ENCODE peak calls at places on chromosome 15, in four cellular contexts. One of them, this sample, is unnamed.

GRCh38 chr15:101022876-101023275 is 103.7 kb downstream of the LRRK1 start:
- DNase-seq in GM06990: no peak
- DNase-seq in fibroblast of lung: no peak
- DNase-seq in lower lobe of right lung: no peak
- DNase-seq in this sample: no peak

GRCh38 chr15:39685999-39686613 is 96.5 kb downstream of the FSIP1 start:
- DNase-seq in GM06990: no peak
- DNase-seq in lower lobe of right lung: no peak
- DNase-seq in fibroblast of lung: peak
- DNase-seq in this sample: no peak

GRCh38 chr15:75223688-75224087 is 22.0 kb downstream of the C15orf39 start:
- DNase-seq in GM06990: no peak
- DNase-seq in lower lobe of right lung: no peak
- DNase-seq in fibroblast of lung: no peak
- DNase-seq in this sample: no peak

GRCh38 chr15:91073768-91074167 is 26.3 kb upstream of the SV2B start:
- DNase-seq in lower lobe of right lung: no peak
- DNase-seq in fibroblast of lung: no peak
- DNase-seq in GM06990: no peak
- DNase-seq in this sample: no peak

GRCh38 chr15:101451192-101451799 is 38.2 kb downstream of the PCSK6 start:
- DNase-seq in fibroblast of lung: peak
- DNase-seq in GM06990: no peak
- DNase-seq in lower lobe of right lung: no peak
- DNase-seq in this sample: peak

GRCh38 chr15:28127036-28127435 is 27.9 kb upstream of the OCA2 start:
- DNase-seq in GM06990: no peak
- DNase-seq in fibroblast of lung: no peak
- DNase-seq in lower lobe of right lung: no peak
- DNase-seq in this sample: no peak

GRCh38 chr15:100849021-100849831 is 30.4 kb upstream of the ALDH1A3 start:
- DNase-seq in GM06990: peak
- DNase-seq in lower lobe of right lung: peak
- DNase-seq in fibroblast of lung: peak
- DNase-seq in this sample: peak

GRCh38 chr15:80217327-80217900 is 34.6 kb downstream of the CTXND1 start:
- DNase-seq in fibroblast of lung: no peak
- DNase-seq in GM06990: no peak
- DNase-seq in lower lobe of right lung: no peak
- DNase-seq in this sample: no peak

GRCh38 chr15:36590838-36591237 is 11.4 kb downstream of the CDIN1 start:
- DNase-seq in GM06990: no peak
- DNase-seq in fibroblast of lung: peak
- DNase-seq in lower lobe of right lung: no peak
- DNase-seq in this sample: no peak

GRCh38 chr15:62895139-62895866 is 147.2 kb upstream of the TPM1 start:
- DNase-seq in fibroblast of lung: peak
- DNase-seq in lower lobe of right lung: no peak
- DNase-seq in GM06990: no peak
- DNase-seq in this sample: no peak

GRCh38 chr15:74399511-74400312 is 32.3 kb upstream of the CYP11A1 start:
- DNase-seq in fibroblast of lung: peak
- DNase-seq in GM06990: peak
- DNase-seq in lower lobe of right lung: no peak
- DNase-seq in this sample: no peak

GRCh38 chr15:100690786-100691160 is 88.4 kb downstream of the ASB7 start:
- DNase-seq in fibroblast of lung: no peak
- DNase-seq in lower lobe of right lung: no peak
- DNase-seq in GM06990: no peak
- DNase-seq in this sample: no peak

GRCh38 chr15:94206463-94207167 is 24.7 kb upstream of the MCTP2 start:
- DNase-seq in GM06990: no peak
- DNase-seq in fibroblast of lung: peak
- DNase-seq in lower lobe of right lung: no peak
- DNase-seq in this sample: no peak

GRCh38 chr15:41967506-41968206 is 4.7 kb downstream of the EHD4 start:
- DNase-seq in fibroblast of lung: no peak
- DNase-seq in GM06990: peak
- DNase-seq in lower lobe of right lung: peak
- DNase-seq in this sample: peak

GRCh38 chr15:71294636-71295241 is 179.5 kb downstream of the THSD4 start:
- DNase-seq in lower lobe of right lung: no peak
- DNase-seq in GM06990: no peak
- DNase-seq in fibroblast of lung: peak
- DNase-seq in this sample: peak

GRCh38 chr15:95699578-95699977 is 630.9 kb upstream of the NR2F2 start:
- DNase-seq in GM06990: no peak
- DNase-seq in lower lobe of right lung: no peak
- DNase-seq in fibroblast of lung: no peak
- DNase-seq in this sample: no peak

GRCh38 chr15:25244731-25245585 is 193.9 kb downstream of the UBE3A start:
- DNase-seq in fibroblast of lung: no peak
- DNase-seq in GM06990: no peak
- DNase-seq in lower lobe of right lung: peak
- DNase-seq in this sample: no peak

GRCh38 chr15:89400997-89401590 is 66.5 kb upstream of the POLG start:
- DNase-seq in GM06990: no peak
- DNase-seq in lower lobe of right lung: no peak
- DNase-seq in fibroblast of lung: no peak
- DNase-seq in this sample: no peak

GRCh38 chr15:89399390-89400120 is 64.9 kb upstream of the POLG start:
- DNase-seq in fibroblast of lung: no peak
- DNase-seq in GM06990: peak
- DNase-seq in lower lobe of right lung: no peak
- DNase-seq in this sample: peak

GRCh38 chr15:89399070-89399389 is 64.4 kb upstream of the POLG start:
- DNase-seq in fibroblast of lung: no peak
- DNase-seq in lower lobe of right lung: no peak
- DNase-seq in GM06990: no peak
- DNase-seq in this sample: no peak

GRCh38 chr15:89401636-89402252 is 67.1 kb upstream of the POLG start:
- DNase-seq in fibroblast of lung: peak
- DNase-seq in GM06990: no peak
- DNase-seq in lower lobe of right lung: no peak
- DNase-seq in this sample: no peak

DNA sequence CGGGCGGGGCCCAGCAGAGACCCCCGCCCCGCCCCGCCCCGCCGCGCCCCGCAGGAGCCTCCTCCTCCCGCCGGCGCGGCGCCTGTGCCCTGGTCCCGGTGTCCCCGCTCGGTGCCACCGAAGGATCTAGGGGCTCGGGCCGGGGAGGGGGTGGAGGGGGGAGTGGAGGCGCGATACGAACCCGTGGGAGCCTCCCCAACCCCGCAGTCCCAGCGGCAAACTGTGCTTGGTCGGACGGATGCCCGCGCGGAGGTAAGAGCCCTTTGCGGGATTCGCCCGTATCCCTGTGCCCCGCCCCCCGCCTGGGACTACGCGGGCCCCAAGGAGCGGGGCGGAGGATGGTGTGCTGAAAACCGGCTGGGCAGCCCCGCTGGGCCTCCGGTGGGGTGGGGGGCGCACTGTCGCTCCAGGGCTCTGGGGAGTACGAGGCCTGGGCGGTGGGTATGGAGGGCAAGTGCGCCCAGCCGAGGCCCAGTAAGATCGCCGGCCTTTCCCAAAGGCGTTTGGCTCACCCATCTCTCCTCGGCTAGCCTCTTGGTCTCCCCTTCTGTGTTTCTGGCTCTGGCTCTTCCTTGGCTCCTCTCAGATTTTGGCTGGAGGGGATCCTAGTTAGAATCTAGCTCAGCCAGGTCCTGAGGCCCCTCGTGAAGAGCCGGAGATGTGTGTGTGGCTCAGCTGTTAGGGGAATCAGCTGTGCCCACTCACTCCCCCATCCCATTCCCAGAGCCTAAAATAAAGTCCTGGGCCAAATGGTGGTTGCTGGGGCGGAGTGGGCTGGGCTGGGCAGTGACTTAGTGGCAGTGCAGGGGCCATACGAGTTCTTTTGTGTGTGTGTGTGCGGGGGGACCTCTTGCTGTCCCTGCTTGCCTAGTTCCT is 65.7 kb upstream of the POLG start:
- DNase-seq in fibroblast of lung: no peak
- DNase-seq in GM06990: no peak
- DNase-seq in lower lobe of right lung: no peak
- DNase-seq in this sample: no peak
- H3K4me3 ChIP-seq in fibroblast of lung: no peak
- H3K4me3 ChIP-seq in GM06990: peak
- H3K4me3 ChIP-seq in lower lobe of right lung: peak
- H3K4me3 ChIP-seq in this sample: no peak

DNA sequence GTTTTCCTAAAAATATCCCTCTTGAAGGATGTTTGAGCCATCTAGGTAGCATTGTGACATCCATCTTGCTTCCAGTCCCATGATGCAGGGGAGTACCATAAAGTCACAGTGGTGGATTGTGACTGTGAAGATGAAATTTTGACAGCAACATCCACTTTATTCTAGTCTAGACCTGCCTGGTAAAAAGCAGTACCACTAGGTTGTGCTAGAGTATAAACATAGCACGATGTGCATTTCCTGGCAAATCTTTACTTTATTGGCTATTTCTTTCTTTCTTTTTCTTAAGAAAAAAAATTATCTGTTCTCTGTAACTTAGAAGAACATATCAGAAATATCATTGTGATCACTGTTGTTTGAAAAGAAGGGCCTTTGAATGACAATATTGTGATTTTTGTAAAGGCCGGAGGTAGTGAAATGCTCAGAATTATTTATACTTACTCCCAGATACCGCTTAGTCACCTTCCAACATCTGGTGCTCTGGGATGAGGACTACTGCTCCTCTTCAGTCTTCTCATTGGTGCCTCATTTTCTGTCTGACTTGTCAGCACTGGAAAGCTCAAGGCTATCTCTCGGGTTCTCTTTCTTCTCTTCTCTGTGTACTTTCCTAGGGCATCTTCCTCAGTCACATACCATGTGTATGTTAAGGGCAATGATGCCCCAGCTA is 35.6 kb downstream of the AGBL1 start:
- DNase-seq in lower lobe of right lung: no peak
- DNase-seq in GM06990: no peak
- DNase-seq in fibroblast of lung: no peak
- DNase-seq in this sample: no peak
- TF ChIP-seq CTCF in lower lobe of right lung: no peak
- TF ChIP-seq CTCF in GM06990: peak
- TF ChIP-seq CTCF in fibroblast of lung: no peak
- TF ChIP-seq CTCF in this sample: no peak

GRCh38 chr15:56734013-56734625 is 810 bp upstream of the ZNF280D start:
- DNase-seq in lower lobe of right lung: no peak
- DNase-seq in GM06990: no peak
- DNase-seq in fibroblast of lung: no peak
- DNase-seq in this sample: no peak
- H3K4me3 ChIP-seq in lower lobe of right lung: peak
- H3K4me3 ChIP-seq in GM06990: no peak
- H3K4me3 ChIP-seq in fibroblast of lung: peak
- H3K4me3 ChIP-seq in this sample: no peak

DNA sequence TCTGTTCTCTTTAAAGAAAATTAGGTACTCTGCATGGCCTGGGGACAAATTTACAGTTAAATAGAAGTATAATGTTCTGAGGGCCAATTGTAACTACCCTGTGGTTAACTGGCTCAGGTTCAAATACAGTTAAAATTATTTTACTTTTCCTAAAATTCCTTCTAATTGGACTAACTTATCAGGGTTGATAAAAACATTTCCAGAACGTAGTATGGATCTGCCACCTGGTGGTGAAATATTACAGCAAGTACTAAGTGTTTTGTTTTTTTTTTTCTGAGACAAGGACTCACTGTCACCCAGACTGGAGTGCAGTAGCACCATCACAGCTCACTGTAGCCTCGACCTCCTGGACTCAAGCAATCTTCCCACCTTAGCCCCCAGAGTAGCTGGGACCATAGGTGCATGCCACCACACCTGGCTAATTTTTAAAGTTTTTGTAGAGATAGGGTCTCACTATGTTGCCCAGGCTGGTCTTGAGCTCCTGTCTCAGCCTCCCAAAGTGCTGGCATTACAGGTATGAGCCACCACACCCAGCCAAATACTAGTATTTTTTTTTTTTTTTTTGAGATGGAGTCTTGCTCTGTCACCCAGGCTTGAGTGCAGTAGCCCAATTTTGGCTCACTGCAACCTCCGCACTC is 29.2 kb downstream of the NEO1 start:
- DNase-seq in GM06990: no peak
- DNase-seq in fibroblast of lung: peak
- DNase-seq in lower lobe of right lung: no peak
- DNase-seq in this sample: peak
- TF ChIP-seq CTCF in GM06990: peak
- TF ChIP-seq CTCF in fibroblast of lung: peak
- TF ChIP-seq CTCF in lower lobe of right lung: peak
- TF ChIP-seq CTCF in this sample: peak

GRCh38 chr15:64107337-64107736 is 11.6 kb downstream of the SNX1 start:
- DNase-seq in GM06990: no peak
- DNase-seq in lower lobe of right lung: no peak
- DNase-seq in fibroblast of lung: no peak
- DNase-seq in this sample: no peak

GRCh38 chr15:64101018-64101417 is 5.2 kb downstream of the SNX1 start:
- DNase-seq in lower lobe of right lung: no peak
- DNase-seq in fibroblast of lung: no peak
- DNase-seq in GM06990: no peak
- DNase-seq in this sample: no peak

GRCh38 chr15:64102497-64102896 is 6.7 kb downstream of the SNX1 start:
- DNase-seq in fibroblast of lung: no peak
- DNase-seq in lower lobe of right lung: no peak
- DNase-seq in GM06990: no peak
- DNase-seq in this sample: no peak

GRCh38 chr15:64099379-64099778 is 3.6 kb downstream of the SNX1 start:
- DNase-seq in GM06990: no peak
- DNase-seq in lower lobe of right lung: no peak
- DNase-seq in fibroblast of lung: no peak
- DNase-seq in this sample: no peak

GRCh38 chr15:64105113-64105704 is 9.4 kb downstream of the SNX1 start:
- DNase-seq in lower lobe of right lung: no peak
- DNase-seq in fibroblast of lung: peak
- DNase-seq in GM06990: no peak
- DNase-seq in this sample: peak
- H3K4me3 ChIP-seq in lower lobe of right lung: no peak
- H3K4me3 ChIP-seq in fibroblast of lung: peak
- H3K4me3 ChIP-seq in GM06990: no peak
- H3K4me3 ChIP-seq in this sample: no peak

GRCh38 chr15:57751177-57751800 is 44.8 kb downstream of the POLR2M start:
- DNase-seq in GM06990: no peak
- DNase-seq in lower lobe of right lung: no peak
- DNase-seq in fibroblast of lung: peak
- DNase-seq in this sample: peak
- TF ChIP-seq CTCF in GM06990: peak
- TF ChIP-seq CTCF in lower lobe of right lung: peak
- TF ChIP-seq CTCF in fibroblast of lung: peak
- TF ChIP-seq CTCF in this sample: no peak